ENCODE peak calls at places on chromosomes 5 and 9, in five cellular contexts. C, G, L, S and X are unnamed samples.

GRCh38 chr5:43033845-43034590 is 6.1 kb downstream of the ANXA2R start:
- DNase-seq in G (no peak), S (no peak), L (peak), C (no peak), X (peak)

GRCh38 chr5:138274189-138274853 is at the start of gene GFRA3:
- DNase-seq in L (peak), S (no peak), G (no peak), C (peak), X (no peak)

GRCh38 chr9:97271292-97271691 is 36.2 kb upstream of the CCDC180 start:
- DNase-seq in C (no peak), S (no peak), G (no peak), L (no peak), X (no peak)

GRCh38 chr5:180353226-180353962 is at the start of gene GFPT2:
- DNase-seq in G (no peak), C (peak), S (peak), L (peak), X (peak)

GRCh38 chr9:14863402-14863801 is 46.8 kb downstream of the FREM1 start:
- DNase-seq in G (no peak), C (no peak), L (no peak), S (no peak), X (no peak)

GRCh38 chr5:145981612-145982571 is 45.5 kb downstream of the SH3RF2 start:
- DNase-seq in L (peak), S (peak), G (no peak), C (no peak), X (no peak)

GRCh38 chr5:122458278-122458872 is 146.3 kb downstream of the SNCAIP start:
- DNase-seq in S (no peak), C (no peak), G (no peak), L (no peak), X (peak)

GRCh38 chr9:131126059-131126426 is 657 bp downstream of the NUP214 start:
- DNase-seq in C (no peak), G (no peak), S (no peak), L (no peak), X (no peak)

GRCh38 chr9:137342482-137342881 is 40.4 kb upstream of the NRARP start:
- DNase-seq in S (no peak), L (no peak), C (no peak), G (no peak), X (no peak)

GRCh38 chr5:64417390-64417789 is 88.4 kb upstream of the RGS7BP start:
- DNase-seq in C (no peak), S (no peak), L (no peak), G (no peak), X (no peak)

GRCh38 chr9:94534901-94535300 is 20.0 kb upstream of the PCAT7 start:
- DNase-seq in G (no peak), L (peak), S (no peak), C (no peak), X (peak)

GRCh38 chr9:131727184-131727785 is 12.6 kb downstream of the RAPGEF1 start:
- DNase-seq in C (peak), S (no peak), L (peak), G (no peak), X (peak)

GRCh38 chr5:150458819-150459557 is 9.4 kb upstream of the RPS14 start:
- DNase-seq in G (no peak), C (peak), S (peak), L (peak), X (peak)

GRCh38 chr9:35675732-35676392 is 2.1 kb downstream of the CA9 start:
- DNase-seq in C (no peak), G (no peak), L (no peak), S (peak), X (no peak)

GRCh38 chr5:98933446-98934072 is 4.8 kb upstream of the CHD1 start:
- DNase-seq in C (no peak), G (peak), S (no peak), L (no peak), X (no peak)

GRCh38 chr5:98769256-98770157 is 4.0 kb upstream of the RGMB start:
- DNase-seq in C (peak), S (peak), L (peak), G (no peak), X (peak)